ENCODE peak calls at places on chromosomes 5 and 9, in eight cellular contexts. M, A, P, D, T, W, X and Y are unnamed samples.
A peak's percentile ranks its signal among the peaks of the same experiment; 100 is the strongest.

GRCh38 chr5:159609359-159609758 is 279.1 kb upstream of the IL12B start:
- DNase-seq in T (no peak), X (no peak), A (no peak), W (no peak), M (no peak), D (no peak), P (no peak), Y (no peak)

GRCh38 chr9:15430920-15431844 is 8.5 kb downstream of the SNAPC3 start:
- DNase-seq in D (peak; percentile 3), X (no peak), M (no peak), T (no peak), W (no peak), P (no peak), A (no peak), Y (no peak)

GRCh38 chr9:15149450-15149849 is 157.6 kb downstream of the TTC39B start:
- DNase-seq in T (no peak), X (no peak), M (no peak), P (no peak), A (no peak), D (no peak), W (no peak), Y (no peak)

GRCh38 chr9:70113403-70114022 is 69.9 kb downstream of the MAMDC2 start:
- DNase-seq in A (no peak), D (peak; percentile 60), T (peak; percentile 77), X (peak; percentile 64), P (peak; percentile 56), W (peak; percentile 43), M (peak; percentile 43), Y (no peak)

GRCh38 chr9:113309204-113309813 is 6.1 kb upstream of the RNF183 start:
- DNase-seq in D (peak; percentile 58), T (no peak), M (peak; percentile 34), A (no peak), W (peak; percentile 44), X (no peak), P (peak; percentile 62), Y (peak; percentile 9)

GRCh38 chr5:89303033-89303480 is 420.1 kb upstream of the MEF2C start:
- DNase-seq in M (no peak), T (no peak), X (no peak), W (no peak), D (no peak), P (peak; percentile 68), A (no peak), Y (no peak)

GRCh38 chr9:99272866-99273265 is 50.8 kb downstream of the SEC61B start:
- DNase-seq in W (no peak), P (no peak), M (no peak), D (no peak), T (no peak), A (no peak), X (no peak), Y (no peak)

GRCh38 chr5:173016069-173016455 is 32.5 kb downstream of the ATP6V0E1 start:
- DNase-seq in P (no peak), D (no peak), M (no peak), A (no peak), T (no peak), W (no peak), X (no peak), Y (no peak)

GRCh38 chr5:126778675-126779403 is 1.9 kb downstream of the LMNB1 start:
- DNase-seq in W (no peak), M (no peak), T (no peak), A (no peak), P (peak; percentile 35), X (no peak), D (no peak), Y (no peak)

GRCh38 chr9:15160673-15161072 is 146.3 kb downstream of the TTC39B start:
- DNase-seq in W (no peak), M (no peak), P (no peak), T (no peak), D (no peak), X (no peak), A (no peak), Y (no peak)

GRCh38 chr5:37121465-37121864 is 127.7 kb downstream of the CPLANE1 start:
- DNase-seq in M (no peak), D (no peak), W (no peak), X (no peak), A (no peak), T (no peak), P (no peak), Y (no peak)

GRCh38 chr5:147051193-147051592 is 172.6 kb upstream of the PPP2R2B start:
- DNase-seq in W (no peak), X (no peak), A (no peak), M (no peak), D (peak; percentile 5), P (no peak), T (no peak), Y (peak; percentile 17)

GRCh38 chr5:68898961-68899471 is 194.8 kb upstream of the SLC30A5 start:
- DNase-seq in T (no peak), P (no peak), A (no peak), W (no peak), X (no peak), D (peak; percentile 90), M (no peak), Y (peak; percentile 94)

GRCh38 chr5:132420706-132421272 is 51.3 kb downstream of the SLC22A5 start:
- DNase-seq in W (peak; percentile 94), D (peak; percentile 80), T (no peak), M (no peak), X (no peak), P (peak; percentile 86), A (no peak), Y (no peak)

GRCh38 chr5:137254153-137254552 is 245.0 kb downstream of the SPOCK1 start:
- DNase-seq in P (no peak), T (no peak), W (no peak), D (no peak), M (no peak), X (no peak), A (no peak), Y (no peak)

GRCh38 chr9:114031948-114032688 is 46.0 kb downstream of the AMBP start:
- DNase-seq in T (no peak), M (no peak), X (no peak), W (no peak), P (no peak), D (no peak), A (no peak), Y (no peak)

GRCh38 chr5:141529002-141529401 is 40.1 kb downstream of the PCDHGC5 start:
- DNase-seq in D (no peak), W (peak; percentile 67), P (no peak), X (no peak), T (no peak), M (peak; percentile 58), A (no peak), Y (peak; percentile 62)

GRCh38 chr5:169350759-169351240 is 49.9 kb upstream of the SLIT3 start:
- DNase-seq in W (no peak), P (no peak), M (peak; percentile 10), T (peak; percentile 77), X (no peak), A (no peak), D (peak; percentile 47), Y (peak; percentile 99)

GRCh38 chr5:181231444-181231843 is 8.4 kb downstream of the TRIM41 start:
- DNase-seq in D (no peak), P (no peak), X (no peak), A (no peak), W (no peak), M (no peak), T (no peak), Y (no peak)

GRCh38 chr9:21901538-21901937 is 92.7 kb downstream of the CDKN2A start:
- DNase-seq in P (no peak), D (no peak), A (no peak), W (no peak), M (no peak), T (no peak), X (no peak), Y (no peak)
- H3K9me3 ChIP-seq in P (no peaks in the 10 kb centered on the region), D (no peaks in the 10 kb centered on the region), A (peaks cover 63% of the 10 kb centered on the region), W (no peaks in the 10 kb centered on the region), M (peaks cover 58% of the 10 kb centered on the region), T (peaks cover 46% of the 10 kb centered on the region), X (no peaks in the 10 kb centered on the region), Y (peaks cover 4% of the 10 kb centered on the region)

GRCh38 chr5:75668348-75668895 is 48.8 kb downstream of the POC5 start:
- DNase-seq in A (no peak), P (no peak), T (no peak), M (no peak), W (no peak), D (no peak), X (no peak), Y (no peak)

GRCh38 chr5:75671506-75671905 is 45.7 kb downstream of the POC5 start:
- DNase-seq in D (no peak), M (no peak), T (no peak), X (no peak), P (no peak), A (no peak), W (no peak), Y (no peak)

GRCh38 chr5:75667586-75667985 is 49.7 kb downstream of the POC5 start:
- DNase-seq in A (no peak), M (no peak), X (no peak), P (no peak), D (peak; percentile 15), T (no peak), W (no peak), Y (no peak)

GRCh38 chr5:75670571-75670970 is 46.7 kb downstream of the POC5 start:
- DNase-seq in W (no peak), T (no peak), X (no peak), M (no peak), P (no peak), D (no peak), A (no peak), Y (no peak)

DNA sequence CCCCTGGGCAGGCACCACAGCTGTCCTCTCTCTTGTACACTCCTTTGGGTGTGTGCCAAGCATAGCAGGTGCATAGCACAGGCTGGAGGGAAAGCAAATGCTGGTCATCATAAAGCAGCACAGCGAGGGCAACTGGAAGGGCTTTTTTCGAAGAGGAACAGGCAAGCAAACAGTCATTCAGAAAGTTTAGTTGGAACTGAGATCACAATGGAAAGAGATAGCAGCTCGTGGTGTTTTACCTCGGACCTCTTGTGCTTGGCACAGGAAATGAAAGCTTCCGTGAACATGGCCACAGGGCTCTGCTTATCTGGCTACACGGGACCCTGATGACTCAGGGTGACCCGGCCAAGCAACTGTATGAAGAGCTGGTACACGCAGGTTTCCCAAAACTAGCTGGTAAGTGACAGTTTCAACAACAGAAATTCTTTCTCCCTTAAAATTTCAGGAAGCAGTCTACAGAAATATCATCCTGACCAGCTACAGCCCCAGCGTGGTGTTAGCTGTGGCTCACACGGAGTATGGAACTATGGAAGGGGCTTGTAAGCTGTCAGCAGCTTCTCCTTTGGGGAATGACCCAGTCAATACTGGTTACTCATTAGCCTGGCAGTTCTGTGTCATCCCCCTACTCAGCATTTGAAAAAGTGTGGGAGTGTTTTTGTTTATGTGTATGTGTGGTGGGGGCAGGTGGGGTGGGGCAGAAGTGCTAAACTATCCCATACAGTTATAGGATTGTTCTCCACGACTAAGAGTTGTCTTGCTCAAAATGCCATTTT is 48.1 kb downstream of the POC5 start:
- DNase-seq in D (no peak), A (no peak), W (peak; percentile 8), M (peak; percentile 29), P (peak; percentile 38), X (no peak), T (no peak), Y (peak; percentile 6)
- H3K27ac ChIP-seq in D (no peak overlapping the region), A (peak overlapping the region; percentile 8), W (no peak overlapping the region), M (no peak overlapping the region), P (peak overlapping the region; percentile 7), X (no peak overlapping the region), T (no peak overlapping the region), Y (no peak overlapping the region)

GRCh38 chr9:71131145-71131544 is 9.7 kb upstream of the TRPM3 start:
- DNase-seq in M (no peak), P (no peak), D (peak; percentile 32), T (no peak), A (no peak), X (no peak), W (no peak), Y (no peak)
- TF ChIP-seq CTCF in M (no peak), P (no peak), D (no peak), T (no peak), A (no peak), X (no peak), W (no peak), Y (no peak)

GRCh38 chr5:83093692-83094091 is 16.3 kb downstream of the XRCC4 start:
- DNase-seq in P (no peak), T (no peak), W (no peak), X (no peak), A (no peak), M (no peak), D (no peak), Y (no peak)
- H3K9me3 ChIP-seq in P (no peaks in the 10 kb centered on the region), T (peaks cover 24% of the 10 kb centered on the region), W (peaks cover 20% of the 10 kb centered on the region), X (no peaks in the 10 kb centered on the region), A (no peaks in the 10 kb centered on the region), M (peaks cover 33% of the 10 kb centered on the region), D (peaks cover 13% of the 10 kb centered on the region), Y (no peaks in the 10 kb centered on the region)